ENCODE peak calls at places on chromosomes 7 and 10, in ten cellular contexts. One of them, this sample, is unnamed.

GRCh38 chr7:45873355-45873754 is 473 bp upstream of the CCDC201 start:
- DNase-seq in HepG2: no peak
- DNase-seq in upper lobe of left lung: no peak
- DNase-seq in spleen: no peak
- DNase-seq in stomach: no peak
- DNase-seq in K562: no peak
- DNase-seq in transverse colon: no peak
- DNase-seq in breast epithelium: no peak
- DNase-seq in GM12878: no peak
- DNase-seq in prostate gland: no peak
- DNase-seq in this sample: no peak

GRCh38 chr10:283916-284356 is 148.7 kb downstream of the ZMYND11 start:
- DNase-seq in HepG2: no peak
- DNase-seq in breast epithelium: no peak
- DNase-seq in prostate gland: no peak
- DNase-seq in K562: no peak
- DNase-seq in GM12878: peak
- DNase-seq in upper lobe of left lung: no peak
- DNase-seq in stomach: no peak
- DNase-seq in spleen: no peak
- DNase-seq in transverse colon: no peak
- DNase-seq in this sample: no peak

GRCh38 chr7:142859829-142860228 is 5.0 kb downstream of the EPHB6 start:
- DNase-seq in K562: no peak
- DNase-seq in breast epithelium: peak
- DNase-seq in spleen: no peak
- DNase-seq in upper lobe of left lung: no peak
- DNase-seq in HepG2: no peak
- DNase-seq in stomach: no peak
- DNase-seq in transverse colon: no peak
- DNase-seq in prostate gland: peak
- DNase-seq in GM12878: no peak
- DNase-seq in this sample: peak

GRCh38 chr7:1274121-1274875 is 41.6 kb downstream of the UNCX start:
- DNase-seq in prostate gland: no peak
- DNase-seq in GM12878: no peak
- DNase-seq in breast epithelium: no peak
- DNase-seq in HepG2: no peak
- DNase-seq in transverse colon: no peak
- DNase-seq in stomach: no peak
- DNase-seq in spleen: no peak
- DNase-seq in K562: no peak
- DNase-seq in upper lobe of left lung: peak
- DNase-seq in this sample: no peak

GRCh38 chr10:124632064-124632531 is 112.1 kb downstream of the FAM53B start:
- DNase-seq in prostate gland: peak
- DNase-seq in upper lobe of left lung: peak
- DNase-seq in breast epithelium: peak
- DNase-seq in GM12878: no peak
- DNase-seq in transverse colon: no peak
- DNase-seq in stomach: peak
- DNase-seq in K562: no peak
- DNase-seq in spleen: peak
- DNase-seq in HepG2: peak
- DNase-seq in this sample: no peak

GRCh38 chr7:159126496-159127345 is 17.9 kb downstream of the VIPR2 start:
- DNase-seq in spleen: peak
- DNase-seq in breast epithelium: no peak
- DNase-seq in HepG2: no peak
- DNase-seq in upper lobe of left lung: no peak
- DNase-seq in K562: no peak
- DNase-seq in stomach: peak
- DNase-seq in prostate gland: no peak
- DNase-seq in GM12878: no peak
- DNase-seq in transverse colon: no peak
- DNase-seq in this sample: no peak

GRCh38 chr7:66627876-66628360 is 763 bp upstream of the KCTD7 start:
- DNase-seq in K562: no peak
- DNase-seq in stomach: no peak
- DNase-seq in transverse colon: no peak
- DNase-seq in HepG2: peak
- DNase-seq in breast epithelium: no peak
- DNase-seq in spleen: no peak
- DNase-seq in prostate gland: no peak
- DNase-seq in upper lobe of left lung: no peak
- DNase-seq in GM12878: no peak
- DNase-seq in this sample: peak

GRCh38 chr10:132420469-132421376 is 23.7 kb downstream of the PWWP2B start:
- DNase-seq in spleen: peak
- DNase-seq in transverse colon: peak
- DNase-seq in K562: peak
- DNase-seq in upper lobe of left lung: no peak
- DNase-seq in breast epithelium: no peak
- DNase-seq in prostate gland: no peak
- DNase-seq in stomach: peak
- DNase-seq in GM12878: no peak
- DNase-seq in HepG2: peak
- DNase-seq in this sample: no peak

GRCh38 chr10:10233256-10233655 is 784.4 kb upstream of the CELF2 start:
- DNase-seq in breast epithelium: no peak
- DNase-seq in HepG2: no peak
- DNase-seq in stomach: no peak
- DNase-seq in prostate gland: no peak
- DNase-seq in K562: no peak
- DNase-seq in GM12878: no peak
- DNase-seq in transverse colon: no peak
- DNase-seq in upper lobe of left lung: no peak
- DNase-seq in spleen: no peak
- DNase-seq in this sample: no peak

GRCh38 chr7:5704534-5704922 is 76.9 kb downstream of the RNF216 start:
- DNase-seq in GM12878: no peak
- DNase-seq in upper lobe of left lung: no peak
- DNase-seq in breast epithelium: peak
- DNase-seq in HepG2: peak
- DNase-seq in spleen: peak
- DNase-seq in K562: peak
- DNase-seq in prostate gland: peak
- DNase-seq in transverse colon: peak
- DNase-seq in stomach: peak
- DNase-seq in this sample: no peak

GRCh38 chr7:55365680-55366460 is 733 bp downstream of the LANCL2 start:
- DNase-seq in transverse colon: peak
- DNase-seq in spleen: peak
- DNase-seq in breast epithelium: peak
- DNase-seq in stomach: peak
- DNase-seq in GM12878: peak
- DNase-seq in upper lobe of left lung: peak
- DNase-seq in K562: peak
- DNase-seq in HepG2: peak
- DNase-seq in prostate gland: peak
- DNase-seq in this sample: peak
- TF ChIP-seq POLR2A in transverse colon: peak
- TF ChIP-seq POLR2A in spleen: peak
- TF ChIP-seq POLR2A in breast epithelium: peak
- TF ChIP-seq POLR2A in stomach: peak
- TF ChIP-seq POLR2A in GM12878: peak
- TF ChIP-seq POLR2A in upper lobe of left lung: peak
- TF ChIP-seq POLR2A in K562: peak
- TF ChIP-seq POLR2A in HepG2: peak
- TF ChIP-seq POLR2A in prostate gland: peak
- TF ChIP-seq POLR2A in this sample: peak

DNA sequence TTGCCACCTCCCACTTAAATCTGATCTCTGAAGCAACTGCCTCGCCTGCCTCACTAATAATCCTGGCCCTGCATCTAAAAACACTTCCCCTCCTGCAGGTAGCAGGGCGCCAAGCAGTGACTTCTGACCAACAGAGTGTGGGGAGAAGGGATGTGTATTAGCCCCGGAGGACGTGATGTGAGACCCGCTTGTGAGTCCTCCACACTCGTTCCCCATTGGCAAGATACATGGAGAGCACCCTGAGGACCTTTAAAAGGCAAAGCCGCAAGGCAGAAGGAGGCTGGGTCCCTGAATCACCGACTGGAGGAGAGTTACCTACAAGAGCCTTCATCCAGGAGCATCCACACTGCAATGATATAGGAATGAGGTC is 6.1 kb upstream of the PILRA start:
- DNase-seq in prostate gland: no peak
- DNase-seq in spleen: no peak
- DNase-seq in upper lobe of left lung: no peak
- DNase-seq in GM12878: no peak
- DNase-seq in transverse colon: no peak
- DNase-seq in HepG2: no peak
- DNase-seq in K562: no peak
- DNase-seq in breast epithelium: no peak
- DNase-seq in stomach: no peak
- DNase-seq in this sample: no peak
- TF ChIP-seq POLR2AphosphoS5 in prostate gland: no peak
- TF ChIP-seq POLR2AphosphoS5 in spleen: no peak
- TF ChIP-seq POLR2AphosphoS5 in upper lobe of left lung: no peak
- TF ChIP-seq POLR2AphosphoS5 in GM12878: no peak
- TF ChIP-seq POLR2AphosphoS5 in transverse colon: no peak
- TF ChIP-seq POLR2AphosphoS5 in HepG2: no peak
- TF ChIP-seq POLR2AphosphoS5 in K562: no peak
- TF ChIP-seq POLR2AphosphoS5 in breast epithelium: no peak
- TF ChIP-seq POLR2AphosphoS5 in stomach: no peak
- TF ChIP-seq POLR2AphosphoS5 in this sample: no peak

GRCh38 chr10:16521311-16522016 is at the start of gene C1QL3:
- DNase-seq in HepG2: no peak
- DNase-seq in GM12878: no peak
- DNase-seq in stomach: peak
- DNase-seq in transverse colon: no peak
- DNase-seq in prostate gland: no peak
- DNase-seq in K562: no peak
- DNase-seq in upper lobe of left lung: peak
- DNase-seq in breast epithelium: no peak
- DNase-seq in spleen: no peak
- DNase-seq in this sample: no peak

GRCh38 chr10:16518822-16519221 is 2.9 kb downstream of the C1QL3 start:
- DNase-seq in HepG2: no peak
- DNase-seq in GM12878: no peak
- DNase-seq in upper lobe of left lung: no peak
- DNase-seq in prostate gland: no peak
- DNase-seq in breast epithelium: no peak
- DNase-seq in stomach: no peak
- DNase-seq in transverse colon: no peak
- DNase-seq in spleen: no peak
- DNase-seq in K562: no peak
- DNase-seq in this sample: no peak

GRCh38 chr10:16519250-16519907 is 2.3 kb downstream of the C1QL3 start:
- DNase-seq in K562: no peak
- DNase-seq in stomach: no peak
- DNase-seq in breast epithelium: no peak
- DNase-seq in HepG2: no peak
- DNase-seq in transverse colon: no peak
- DNase-seq in GM12878: no peak
- DNase-seq in prostate gland: no peak
- DNase-seq in upper lobe of left lung: peak
- DNase-seq in spleen: no peak
- DNase-seq in this sample: no peak

GRCh38 chr10:16519908-16520861 is 1.5 kb downstream of the C1QL3 start:
- DNase-seq in prostate gland: no peak
- DNase-seq in transverse colon: no peak
- DNase-seq in K562: no peak
- DNase-seq in stomach: no peak
- DNase-seq in spleen: no peak
- DNase-seq in upper lobe of left lung: peak
- DNase-seq in breast epithelium: no peak
- DNase-seq in HepG2: no peak
- DNase-seq in GM12878: no peak
- DNase-seq in this sample: no peak

GRCh38 chr10:16520900-16521299 is 779 bp downstream of the C1QL3 start:
- DNase-seq in upper lobe of left lung: peak
- DNase-seq in GM12878: no peak
- DNase-seq in transverse colon: no peak
- DNase-seq in K562: no peak
- DNase-seq in prostate gland: peak
- DNase-seq in HepG2: no peak
- DNase-seq in stomach: peak
- DNase-seq in spleen: peak
- DNase-seq in breast epithelium: no peak
- DNase-seq in this sample: no peak
- TF ChIP-seq CTCF in upper lobe of left lung: peak
- TF ChIP-seq CTCF in GM12878: peak
- TF ChIP-seq CTCF in transverse colon: no peak
- TF ChIP-seq CTCF in K562: no peak
- TF ChIP-seq CTCF in prostate gland: no peak
- TF ChIP-seq CTCF in HepG2: peak
- TF ChIP-seq CTCF in stomach: no peak
- TF ChIP-seq CTCF in spleen: no peak
- TF ChIP-seq CTCF in breast epithelium: no peak
- TF ChIP-seq CTCF in this sample: no peak

GRCh38 chr10:68346774-68347173 is 14.0 kb upstream of the PBLD start:
- DNase-seq in upper lobe of left lung: no peak
- DNase-seq in GM12878: no peak
- DNase-seq in stomach: no peak
- DNase-seq in HepG2: no peak
- DNase-seq in transverse colon: no peak
- DNase-seq in breast epithelium: no peak
- DNase-seq in K562: no peak
- DNase-seq in prostate gland: no peak
- DNase-seq in spleen: no peak
- DNase-seq in this sample: no peak

GRCh38 chr10:68348265-68348741 is 15.6 kb upstream of the PBLD start:
- DNase-seq in upper lobe of left lung: no peak
- DNase-seq in GM12878: no peak
- DNase-seq in K562: peak
- DNase-seq in prostate gland: no peak
- DNase-seq in stomach: peak
- DNase-seq in transverse colon: peak
- DNase-seq in HepG2: peak
- DNase-seq in breast epithelium: no peak
- DNase-seq in spleen: no peak
- DNase-seq in this sample: no peak

GRCh38 chr10:68342909-68343516 is 10.3 kb upstream of the PBLD start:
- DNase-seq in spleen: no peak
- DNase-seq in breast epithelium: no peak
- DNase-seq in GM12878: no peak
- DNase-seq in transverse colon: no peak
- DNase-seq in K562: no peak
- DNase-seq in stomach: no peak
- DNase-seq in upper lobe of left lung: no peak
- DNase-seq in prostate gland: no peak
- DNase-seq in HepG2: no peak
- DNase-seq in this sample: no peak

GRCh38 chr10:68340358-68341080 is 7.8 kb upstream of the PBLD start:
- DNase-seq in HepG2: no peak
- DNase-seq in transverse colon: no peak
- DNase-seq in K562: no peak
- DNase-seq in stomach: no peak
- DNase-seq in GM12878: no peak
- DNase-seq in upper lobe of left lung: no peak
- DNase-seq in prostate gland: no peak
- DNase-seq in breast epithelium: no peak
- DNase-seq in spleen: no peak
- DNase-seq in this sample: no peak

DNA sequence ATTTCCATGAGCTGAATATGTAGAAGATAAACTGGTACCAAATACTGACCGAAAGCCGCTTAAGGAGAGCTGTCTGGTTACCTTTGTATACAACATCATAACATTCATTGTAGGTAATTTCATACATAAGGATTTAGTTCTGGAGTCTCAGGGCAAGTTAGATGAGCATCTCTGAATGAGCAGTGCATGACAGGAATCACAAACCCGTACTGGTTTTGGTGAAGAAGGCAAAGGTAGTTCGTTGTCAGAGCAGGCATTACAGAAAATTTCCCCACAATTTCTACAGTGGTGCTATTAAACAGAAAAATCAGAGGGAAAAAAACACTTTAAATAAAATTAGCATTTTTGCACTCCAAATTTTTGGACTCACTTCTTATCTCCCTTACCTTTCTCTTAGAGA is 12.9 kb upstream of the PBLD start:
- DNase-seq in prostate gland: no peak
- DNase-seq in HepG2: no peak
- DNase-seq in transverse colon: no peak
- DNase-seq in spleen: no peak
- DNase-seq in K562: no peak
- DNase-seq in stomach: no peak
- DNase-seq in upper lobe of left lung: no peak
- DNase-seq in GM12878: no peak
- DNase-seq in breast epithelium: no peak
- DNase-seq in this sample: no peak
- TF ChIP-seq POLR2A in prostate gland: no peak
- TF ChIP-seq POLR2A in HepG2: no peak
- TF ChIP-seq POLR2A in transverse colon: no peak
- TF ChIP-seq POLR2A in spleen: no peak
- TF ChIP-seq POLR2A in K562: no peak
- TF ChIP-seq POLR2A in stomach: no peak
- TF ChIP-seq POLR2A in upper lobe of left lung: no peak
- TF ChIP-seq POLR2A in GM12878: no peak
- TF ChIP-seq POLR2A in breast epithelium: no peak
- TF ChIP-seq POLR2A in this sample: no peak

This sample was measured in suprapubic skin.